ENCODE peak calls at places on chromosomes 5 and 9, in ten cellular contexts. One of them, this sample, is unnamed.

GRCh38 chr9:124309665-124310064 is 51.9 kb downstream of the NEK6 start:
- DNase-seq in psoas muscle: no peak
- DNase-seq in hepatic stellate cell: peak
- DNase-seq in activated T-cell treated with anti-CD3 and anti-CD28 coated beads, Interleukin-2, amount 50 U/mL, for 4 hours: no peak
- DNase-seq in activated B cell treated with CpG ODN at 0.5 μM for 24 hours: no peak
- DNase-seq in kidney glomerular epithelial cell: peak
- DNase-seq in NCI-H2029: no peak
- DNase-seq in neural crest cell: no peak
- DNase-seq in T47D: no peak
- DNase-seq in EH: peak
- DNase-seq in this sample: no peak

GRCh38 chr5:126594676-126595485 is at the start of gene ALDH7A1:
- DNase-seq in hepatic stellate cell: peak
- DNase-seq in psoas muscle: peak
- DNase-seq in kidney glomerular epithelial cell: peak
- DNase-seq in T47D: peak
- DNase-seq in neural crest cell: peak
- DNase-seq in activated T-cell treated with anti-CD3 and anti-CD28 coated beads, Interleukin-2, amount 50 U/mL, for 4 hours: peak
- DNase-seq in activated B cell treated with CpG ODN at 0.5 μM for 24 hours: peak
- DNase-seq in EH: peak
- DNase-seq in NCI-H2029: peak
- DNase-seq in this sample: peak

GRCh38 chr9:88682431-88682831 is 147.5 kb downstream of the NXNL2 start:
- DNase-seq in hepatic stellate cell: peak
- DNase-seq in T47D: no peak
- DNase-seq in neural crest cell: no peak
- DNase-seq in kidney glomerular epithelial cell: peak
- DNase-seq in psoas muscle: no peak
- DNase-seq in NCI-H2029: no peak
- DNase-seq in EH: no peak
- DNase-seq in activated T-cell treated with anti-CD3 and anti-CD28 coated beads, Interleukin-2, amount 50 U/mL, for 4 hours: no peak
- DNase-seq in activated B cell treated with CpG ODN at 0.5 μM for 24 hours: no peak
- DNase-seq in this sample: peak

GRCh38 chr9:124047106-124047716 is 35.6 kb downstream of the LHX2 start:
- DNase-seq in neural crest cell: no peak
- DNase-seq in activated T-cell treated with anti-CD3 and anti-CD28 coated beads, Interleukin-2, amount 50 U/mL, for 4 hours: no peak
- DNase-seq in activated B cell treated with CpG ODN at 0.5 μM for 24 hours: no peak
- DNase-seq in kidney glomerular epithelial cell: no peak
- DNase-seq in psoas muscle: no peak
- DNase-seq in NCI-H2029: no peak
- DNase-seq in hepatic stellate cell: no peak
- DNase-seq in EH: no peak
- DNase-seq in T47D: no peak
- DNase-seq in this sample: no peak

GRCh38 chr5:93421987-93422391 is 159.0 kb downstream of the NR2F1-AS1 start:
- DNase-seq in neural crest cell: no peak
- DNase-seq in kidney glomerular epithelial cell: no peak
- DNase-seq in activated T-cell treated with anti-CD3 and anti-CD28 coated beads, Interleukin-2, amount 50 U/mL, for 4 hours: no peak
- DNase-seq in activated B cell treated with CpG ODN at 0.5 μM for 24 hours: no peak
- DNase-seq in hepatic stellate cell: no peak
- DNase-seq in T47D: no peak
- DNase-seq in NCI-H2029: no peak
- DNase-seq in psoas muscle: no peak
- DNase-seq in EH: no peak
- DNase-seq in this sample: no peak

GRCh38 chr5:138467711-138468132 is 2.4 kb downstream of the EGR1 start:
- DNase-seq in hepatic stellate cell: no peak
- DNase-seq in kidney glomerular epithelial cell: no peak
- DNase-seq in NCI-H2029: no peak
- DNase-seq in neural crest cell: no peak
- DNase-seq in T47D: no peak
- DNase-seq in activated T-cell treated with anti-CD3 and anti-CD28 coated beads, Interleukin-2, amount 50 U/mL, for 4 hours: no peak
- DNase-seq in activated B cell treated with CpG ODN at 0.5 μM for 24 hours: no peak
- DNase-seq in EH: peak
- DNase-seq in psoas muscle: no peak
- DNase-seq in this sample: no peak

GRCh38 chr9:113649054-113649453 is 185.5 kb downstream of the RGS3 start:
- DNase-seq in psoas muscle: peak
- DNase-seq in T47D: no peak
- DNase-seq in hepatic stellate cell: no peak
- DNase-seq in EH: peak
- DNase-seq in activated B cell treated with CpG ODN at 0.5 μM for 24 hours: no peak
- DNase-seq in neural crest cell: no peak
- DNase-seq in kidney glomerular epithelial cell: no peak
- DNase-seq in NCI-H2029: peak
- DNase-seq in activated T-cell treated with anti-CD3 and anti-CD28 coated beads, Interleukin-2, amount 50 U/mL, for 4 hours: no peak
- DNase-seq in this sample: peak

GRCh38 chr5:60177596-60177995 is 284.1 kb upstream of the PDE4D start:
- DNase-seq in activated T-cell treated with anti-CD3 and anti-CD28 coated beads, Interleukin-2, amount 50 U/mL, for 4 hours: no peak
- DNase-seq in T47D: no peak
- DNase-seq in activated B cell treated with CpG ODN at 0.5 μM for 24 hours: no peak
- DNase-seq in EH: no peak
- DNase-seq in psoas muscle: no peak
- DNase-seq in NCI-H2029: no peak
- DNase-seq in kidney glomerular epithelial cell: peak
- DNase-seq in hepatic stellate cell: no peak
- DNase-seq in neural crest cell: no peak
- DNase-seq in this sample: no peak

GRCh38 chr9:99778308-99778707 is 43.4 kb upstream of the NR4A3 start:
- DNase-seq in neural crest cell: no peak
- DNase-seq in psoas muscle: no peak
- DNase-seq in hepatic stellate cell: peak
- DNase-seq in activated B cell treated with CpG ODN at 0.5 μM for 24 hours: no peak
- DNase-seq in EH: peak
- DNase-seq in kidney glomerular epithelial cell: peak
- DNase-seq in activated T-cell treated with anti-CD3 and anti-CD28 coated beads, Interleukin-2, amount 50 U/mL, for 4 hours: peak
- DNase-seq in NCI-H2029: no peak
- DNase-seq in T47D: no peak
- DNase-seq in this sample: no peak

GRCh38 chr5:123182072-123182471 is 93.0 kb downstream of the PRDM6 start:
- DNase-seq in hepatic stellate cell: no peak
- DNase-seq in neural crest cell: no peak
- DNase-seq in EH: no peak
- DNase-seq in activated T-cell treated with anti-CD3 and anti-CD28 coated beads, Interleukin-2, amount 50 U/mL, for 4 hours: no peak
- DNase-seq in psoas muscle: no peak
- DNase-seq in T47D: no peak
- DNase-seq in kidney glomerular epithelial cell: no peak
- DNase-seq in activated B cell treated with CpG ODN at 0.5 μM for 24 hours: no peak
- DNase-seq in NCI-H2029: no peak
- DNase-seq in this sample: no peak

GRCh38 chr5:94618029-94618492 is 343 bp downstream of the KIAA0825 start:
- DNase-seq in activated B cell treated with CpG ODN at 0.5 μM for 24 hours: no peak
- DNase-seq in hepatic stellate cell: peak
- DNase-seq in psoas muscle: peak
- DNase-seq in activated T-cell treated with anti-CD3 and anti-CD28 coated beads, Interleukin-2, amount 50 U/mL, for 4 hours: no peak
- DNase-seq in kidney glomerular epithelial cell: peak
- DNase-seq in EH: peak
- DNase-seq in T47D: peak
- DNase-seq in NCI-H2029: peak
- DNase-seq in neural crest cell: peak
- DNase-seq in this sample: peak

GRCh38 chr9:81499021-81499454 is 190.3 kb downstream of the TLE1 start:
- DNase-seq in hepatic stellate cell: peak
- DNase-seq in kidney glomerular epithelial cell: no peak
- DNase-seq in psoas muscle: no peak
- DNase-seq in T47D: no peak
- DNase-seq in activated T-cell treated with anti-CD3 and anti-CD28 coated beads, Interleukin-2, amount 50 U/mL, for 4 hours: no peak
- DNase-seq in activated B cell treated with CpG ODN at 0.5 μM for 24 hours: no peak
- DNase-seq in neural crest cell: no peak
- DNase-seq in NCI-H2029: no peak
- DNase-seq in EH: peak
- DNase-seq in this sample: peak

GRCh38 chr9:129697956-129698757 is 32.7 kb downstream of the PRRX2 start:
- DNase-seq in NCI-H2029: no peak
- DNase-seq in neural crest cell: no peak
- DNase-seq in T47D: no peak
- DNase-seq in kidney glomerular epithelial cell: no peak
- DNase-seq in EH: peak
- DNase-seq in activated B cell treated with CpG ODN at 0.5 μM for 24 hours: no peak
- DNase-seq in activated T-cell treated with anti-CD3 and anti-CD28 coated beads, Interleukin-2, amount 50 U/mL, for 4 hours: no peak
- DNase-seq in hepatic stellate cell: no peak
- DNase-seq in psoas muscle: peak
- DNase-seq in this sample: no peak

GRCh38 chr9:125405938-125406811 is 144.5 kb downstream of the GAPVD1 start:
- DNase-seq in psoas muscle: no peak
- DNase-seq in activated B cell treated with CpG ODN at 0.5 μM for 24 hours: no peak
- DNase-seq in kidney glomerular epithelial cell: no peak
- DNase-seq in EH: peak
- DNase-seq in neural crest cell: no peak
- DNase-seq in activated T-cell treated with anti-CD3 and anti-CD28 coated beads, Interleukin-2, amount 50 U/mL, for 4 hours: no peak
- DNase-seq in hepatic stellate cell: no peak
- DNase-seq in NCI-H2029: no peak
- DNase-seq in T47D: no peak
- DNase-seq in this sample: no peak

GRCh38 chr5:52579391-52579790 is 208.3 kb upstream of the ITGA1 start:
- DNase-seq in activated B cell treated with CpG ODN at 0.5 μM for 24 hours: no peak
- DNase-seq in T47D: no peak
- DNase-seq in hepatic stellate cell: no peak
- DNase-seq in kidney glomerular epithelial cell: no peak
- DNase-seq in activated T-cell treated with anti-CD3 and anti-CD28 coated beads, Interleukin-2, amount 50 U/mL, for 4 hours: no peak
- DNase-seq in NCI-H2029: peak
- DNase-seq in neural crest cell: no peak
- DNase-seq in EH: no peak
- DNase-seq in psoas muscle: no peak
- DNase-seq in this sample: no peak

GRCh38 chr9:121609845-121610637 is 41.4 kb upstream of the DAB2IP start:
- DNase-seq in kidney glomerular epithelial cell: peak
- DNase-seq in neural crest cell: no peak
- DNase-seq in T47D: peak
- DNase-seq in activated T-cell treated with anti-CD3 and anti-CD28 coated beads, Interleukin-2, amount 50 U/mL, for 4 hours: no peak
- DNase-seq in EH: peak
- DNase-seq in hepatic stellate cell: peak
- DNase-seq in psoas muscle: peak
- DNase-seq in activated B cell treated with CpG ODN at 0.5 μM for 24 hours: no peak
- DNase-seq in NCI-H2029: peak
- DNase-seq in this sample: peak

GRCh38 chr9:95181226-95181818 is 136.2 kb downstream of the FANCC start:
- DNase-seq in T47D: no peak
- DNase-seq in activated T-cell treated with anti-CD3 and anti-CD28 coated beads, Interleukin-2, amount 50 U/mL, for 4 hours: no peak
- DNase-seq in EH: peak
- DNase-seq in kidney glomerular epithelial cell: no peak
- DNase-seq in neural crest cell: no peak
- DNase-seq in hepatic stellate cell: peak
- DNase-seq in psoas muscle: no peak
- DNase-seq in NCI-H2029: no peak
- DNase-seq in activated B cell treated with CpG ODN at 0.5 μM for 24 hours: no peak
- DNase-seq in this sample: no peak

GRCh38 chr5:175195698-175196656 is 248.0 kb downstream of the DRD1 start:
- DNase-seq in T47D: no peak
- DNase-seq in EH: peak
- DNase-seq in activated B cell treated with CpG ODN at 0.5 μM for 24 hours: no peak
- DNase-seq in neural crest cell: no peak
- DNase-seq in kidney glomerular epithelial cell: no peak
- DNase-seq in NCI-H2029: no peak
- DNase-seq in activated T-cell treated with anti-CD3 and anti-CD28 coated beads, Interleukin-2, amount 50 U/mL, for 4 hours: no peak
- DNase-seq in hepatic stellate cell: no peak
- DNase-seq in psoas muscle: no peak
- DNase-seq in this sample: no peak

GRCh38 chr9:123069010-123069481 is 35.6 kb downstream of the GPR21 start:
- DNase-seq in T47D: no peak
- DNase-seq in hepatic stellate cell: peak
- DNase-seq in neural crest cell: no peak
- DNase-seq in activated T-cell treated with anti-CD3 and anti-CD28 coated beads, Interleukin-2, amount 50 U/mL, for 4 hours: no peak
- DNase-seq in kidney glomerular epithelial cell: peak
- DNase-seq in NCI-H2029: no peak
- DNase-seq in activated B cell treated with CpG ODN at 0.5 μM for 24 hours: no peak
- DNase-seq in psoas muscle: no peak
- DNase-seq in EH: peak
- DNase-seq in this sample: no peak

GRCh38 chr5:44388504-44389409 is 463 bp downstream of the FGF10 start:
- DNase-seq in kidney glomerular epithelial cell: no peak
- DNase-seq in NCI-H2029: no peak
- DNase-seq in T47D: no peak
- DNase-seq in activated T-cell treated with anti-CD3 and anti-CD28 coated beads, Interleukin-2, amount 50 U/mL, for 4 hours: no peak
- DNase-seq in psoas muscle: peak
- DNase-seq in hepatic stellate cell: peak
- DNase-seq in activated B cell treated with CpG ODN at 0.5 μM for 24 hours: no peak
- DNase-seq in EH: peak
- DNase-seq in neural crest cell: peak
- DNase-seq in this sample: no peak

GRCh38 chr9:33315371-33315770 is 25.1 kb downstream of the NFX1 start:
- DNase-seq in psoas muscle: no peak
- DNase-seq in activated T-cell treated with anti-CD3 and anti-CD28 coated beads, Interleukin-2, amount 50 U/mL, for 4 hours: no peak
- DNase-seq in kidney glomerular epithelial cell: no peak
- DNase-seq in T47D: no peak
- DNase-seq in activated B cell treated with CpG ODN at 0.5 μM for 24 hours: no peak
- DNase-seq in neural crest cell: no peak
- DNase-seq in NCI-H2029: no peak
- DNase-seq in EH: no peak
- DNase-seq in hepatic stellate cell: no peak
- DNase-seq in this sample: no peak

GRCh38 chr9:106874657-106875056 is 11.7 kb downstream of the ZNF462 start:
- DNase-seq in activated T-cell treated with anti-CD3 and anti-CD28 coated beads, Interleukin-2, amount 50 U/mL, for 4 hours: no peak
- DNase-seq in hepatic stellate cell: no peak
- DNase-seq in EH: no peak
- DNase-seq in kidney glomerular epithelial cell: no peak
- DNase-seq in NCI-H2029: no peak
- DNase-seq in T47D: no peak
- DNase-seq in activated B cell treated with CpG ODN at 0.5 μM for 24 hours: no peak
- DNase-seq in psoas muscle: no peak
- DNase-seq in neural crest cell: no peak
- DNase-seq in this sample: no peak

GRCh38 chr5:81751836-81752643 is 1.1 kb upstream of the SSBP2 start:
- DNase-seq in EH: no peak
- DNase-seq in NCI-H2029: no peak
- DNase-seq in kidney glomerular epithelial cell: no peak
- DNase-seq in activated B cell treated with CpG ODN at 0.5 μM for 24 hours: no peak
- DNase-seq in hepatic stellate cell: no peak
- DNase-seq in T47D: peak
- DNase-seq in neural crest cell: peak
- DNase-seq in activated T-cell treated with anti-CD3 and anti-CD28 coated beads, Interleukin-2, amount 50 U/mL, for 4 hours: no peak
- DNase-seq in psoas muscle: no peak
- DNase-seq in this sample: peak

GRCh38 chr9:114884787-114885452 is 45.5 kb downstream of the TNFSF8 start:
- DNase-seq in hepatic stellate cell: no peak
- DNase-seq in EH: no peak
- DNase-seq in psoas muscle: no peak
- DNase-seq in activated B cell treated with CpG ODN at 0.5 μM for 24 hours: no peak
- DNase-seq in neural crest cell: no peak
- DNase-seq in T47D: no peak
- DNase-seq in NCI-H2029: no peak
- DNase-seq in kidney glomerular epithelial cell: no peak
- DNase-seq in activated T-cell treated with anti-CD3 and anti-CD28 coated beads, Interleukin-2, amount 50 U/mL, for 4 hours: no peak
- DNase-seq in this sample: peak

GRCh38 chr9:87569008-87569908 is 71.6 kb downstream of the DAPK1 start:
- DNase-seq in NCI-H2029: no peak
- DNase-seq in kidney glomerular epithelial cell: peak
- DNase-seq in EH: no peak
- DNase-seq in T47D: no peak
- DNase-seq in neural crest cell: no peak
- DNase-seq in activated B cell treated with CpG ODN at 0.5 μM for 24 hours: no peak
- DNase-seq in hepatic stellate cell: no peak
- DNase-seq in psoas muscle: no peak
- DNase-seq in activated T-cell treated with anti-CD3 and anti-CD28 coated beads, Interleukin-2, amount 50 U/mL, for 4 hours: no peak
- DNase-seq in this sample: no peak

GRCh38 chr9:99753436-99753835 is 68.2 kb upstream of the NR4A3 start:
- DNase-seq in neural crest cell: no peak
- DNase-seq in activated T-cell treated with anti-CD3 and anti-CD28 coated beads, Interleukin-2, amount 50 U/mL, for 4 hours: no peak
- DNase-seq in psoas muscle: no peak
- DNase-seq in hepatic stellate cell: no peak
- DNase-seq in activated B cell treated with CpG ODN at 0.5 μM for 24 hours: no peak
- DNase-seq in kidney glomerular epithelial cell: peak
- DNase-seq in EH: no peak
- DNase-seq in NCI-H2029: no peak
- DNase-seq in T47D: no peak
- DNase-seq in this sample: no peak

GRCh38 chr5:91079037-91079436 is 304.1 kb downstream of the ARRDC3 start:
- DNase-seq in psoas muscle: no peak
- DNase-seq in activated B cell treated with CpG ODN at 0.5 μM for 24 hours: no peak
- DNase-seq in activated T-cell treated with anti-CD3 and anti-CD28 coated beads, Interleukin-2, amount 50 U/mL, for 4 hours: no peak
- DNase-seq in T47D: no peak
- DNase-seq in neural crest cell: no peak
- DNase-seq in EH: no peak
- DNase-seq in hepatic stellate cell: no peak
- DNase-seq in kidney glomerular epithelial cell: peak
- DNase-seq in NCI-H2029: no peak
- DNase-seq in this sample: no peak